ENCODE peak calls at places on chromosomes 13 and 19, in nine cellular contexts. One of them, this sample, is unnamed.
A peak's percentile ranks its signal among the peaks of the same experiment; 100 is the strongest.

GRCh38 chr13:35025314-35025713 is 83.2 kb downstream of the NBEA start:
- DNase-seq in RPMI8226: no peak
- DNase-seq in Caco-2: no peak
- DNase-seq in fibroblast of pulmonary artery: no peak
- DNase-seq in colonic mucosa: no peak
- DNase-seq in head of caudate nucleus: no peak
- DNase-seq in NCI-H2081: no peak
- DNase-seq in stimulated activated CD4-positive, alpha-beta T cell treated with anti-CD3 and anti-CD28 coated beads, Interleukin-4, amount 100 ng/mL, for 24 hours: no peak
- DNase-seq in fibroblast of lung: no peak
- DNase-seq in this sample: no peak

GRCh38 chr13:80737513-80737912 is 396.6 kb upstream of the SPRY2 start:
- DNase-seq in Caco-2: no peak
- DNase-seq in RPMI8226: no peak
- DNase-seq in fibroblast of lung: peak; percentile 17
- DNase-seq in fibroblast of pulmonary artery: no peak
- DNase-seq in stimulated activated CD4-positive, alpha-beta T cell treated with anti-CD3 and anti-CD28 coated beads, Interleukin-4, amount 100 ng/mL, for 24 hours: no peak
- DNase-seq in NCI-H2081: no peak
- DNase-seq in colonic mucosa: no peak
- DNase-seq in head of caudate nucleus: no peak
- DNase-seq in this sample: no peak

GRCh38 chr19:6276447-6276846 is 3.3 kb downstream of the MLLT1 start:
- DNase-seq in head of caudate nucleus: no peak
- DNase-seq in fibroblast of pulmonary artery: peak; percentile 77
- DNase-seq in RPMI8226: no peak
- DNase-seq in NCI-H2081: no peak
- DNase-seq in Caco-2: no peak
- DNase-seq in stimulated activated CD4-positive, alpha-beta T cell treated with anti-CD3 and anti-CD28 coated beads, Interleukin-4, amount 100 ng/mL, for 24 hours: no peak
- DNase-seq in fibroblast of lung: peak; percentile 87
- DNase-seq in colonic mucosa: peak; percentile 53
- DNase-seq in this sample: peak; percentile 57

GRCh38 chr19:3224346-3225325 is at the start of gene CELF5:
- DNase-seq in head of caudate nucleus: peak; percentile 67
- DNase-seq in Caco-2: no peak
- DNase-seq in fibroblast of lung: peak; percentile 10
- DNase-seq in fibroblast of pulmonary artery: peak; percentile 11
- DNase-seq in RPMI8226: peak; percentile 73
- DNase-seq in NCI-H2081: peak; percentile 41
- DNase-seq in colonic mucosa: peak; percentile 40
- DNase-seq in stimulated activated CD4-positive, alpha-beta T cell treated with anti-CD3 and anti-CD28 coated beads, Interleukin-4, amount 100 ng/mL, for 24 hours: peak; percentile 46
- DNase-seq in this sample: peak; percentile 44

GRCh38 chr13:48004201-48004600 is 3.1 kb upstream of the SUCLA2 start:
- DNase-seq in head of caudate nucleus: no peak
- DNase-seq in stimulated activated CD4-positive, alpha-beta T cell treated with anti-CD3 and anti-CD28 coated beads, Interleukin-4, amount 100 ng/mL, for 24 hours: no peak
- DNase-seq in fibroblast of pulmonary artery: no peak
- DNase-seq in Caco-2: no peak
- DNase-seq in RPMI8226: no peak
- DNase-seq in colonic mucosa: no peak
- DNase-seq in NCI-H2081: no peak
- DNase-seq in fibroblast of lung: no peak
- DNase-seq in this sample: peak; percentile 80

GRCh38 chr13:113116871-113117271 is 5.7 kb upstream of the F10 start:
- DNase-seq in fibroblast of lung: no peak
- DNase-seq in fibroblast of pulmonary artery: no peak
- DNase-seq in head of caudate nucleus: no peak
- DNase-seq in stimulated activated CD4-positive, alpha-beta T cell treated with anti-CD3 and anti-CD28 coated beads, Interleukin-4, amount 100 ng/mL, for 24 hours: no peak
- DNase-seq in RPMI8226: no peak
- DNase-seq in Caco-2: no peak
- DNase-seq in colonic mucosa: no peak
- DNase-seq in NCI-H2081: no peak
- DNase-seq in this sample: no peak

GRCh38 chr13:99709134-99709533 is 207.9 kb downstream of the TM9SF2 start:
- DNase-seq in colonic mucosa: no peak
- DNase-seq in stimulated activated CD4-positive, alpha-beta T cell treated with anti-CD3 and anti-CD28 coated beads, Interleukin-4, amount 100 ng/mL, for 24 hours: no peak
- DNase-seq in head of caudate nucleus: no peak
- DNase-seq in Caco-2: no peak
- DNase-seq in fibroblast of lung: no peak
- DNase-seq in NCI-H2081: no peak
- DNase-seq in fibroblast of pulmonary artery: no peak
- DNase-seq in RPMI8226: peak; percentile 30
- DNase-seq in this sample: no peak

GRCh38 chr19:17716309-17716929 is 2.9 kb upstream of the MAP1S start:
- DNase-seq in colonic mucosa: no peak
- DNase-seq in stimulated activated CD4-positive, alpha-beta T cell treated with anti-CD3 and anti-CD28 coated beads, Interleukin-4, amount 100 ng/mL, for 24 hours: no peak
- DNase-seq in fibroblast of lung: no peak
- DNase-seq in Caco-2: no peak
- DNase-seq in NCI-H2081: no peak
- DNase-seq in head of caudate nucleus: no peak
- DNase-seq in fibroblast of pulmonary artery: no peak
- DNase-seq in RPMI8226: no peak
- DNase-seq in this sample: peak; percentile 26

GRCh38 chr19:48239582-48240141 is 16.1 kb downstream of the CARD8 start:
- DNase-seq in head of caudate nucleus: no peak
- DNase-seq in RPMI8226: no peak
- DNase-seq in stimulated activated CD4-positive, alpha-beta T cell treated with anti-CD3 and anti-CD28 coated beads, Interleukin-4, amount 100 ng/mL, for 24 hours: no peak
- DNase-seq in colonic mucosa: no peak
- DNase-seq in Caco-2: no peak
- DNase-seq in fibroblast of pulmonary artery: no peak
- DNase-seq in NCI-H2081: no peak
- DNase-seq in fibroblast of lung: no peak
- DNase-seq in this sample: no peak

GRCh38 chr19:12954150-12954962 is 2.7 kb downstream of the GADD45GIP1 start:
- DNase-seq in Caco-2: no peak
- DNase-seq in fibroblast of pulmonary artery: no peak
- DNase-seq in head of caudate nucleus: no peak
- DNase-seq in NCI-H2081: peak; percentile 26
- DNase-seq in colonic mucosa: peak; percentile 36
- DNase-seq in stimulated activated CD4-positive, alpha-beta T cell treated with anti-CD3 and anti-CD28 coated beads, Interleukin-4, amount 100 ng/mL, for 24 hours: no peak
- DNase-seq in RPMI8226: peak; percentile 44
- DNase-seq in fibroblast of lung: no peak
- DNase-seq in this sample: no peak

GRCh38 chr13:99471231-99472202 is 29.8 kb upstream of the TM9SF2 start:
- DNase-seq in fibroblast of lung: peak; percentile 27
- DNase-seq in stimulated activated CD4-positive, alpha-beta T cell treated with anti-CD3 and anti-CD28 coated beads, Interleukin-4, amount 100 ng/mL, for 24 hours: no peak
- DNase-seq in Caco-2: no peak
- DNase-seq in NCI-H2081: no peak
- DNase-seq in RPMI8226: no peak
- DNase-seq in head of caudate nucleus: no peak
- DNase-seq in fibroblast of pulmonary artery: peak; percentile 54
- DNase-seq in colonic mucosa: no peak
- DNase-seq in this sample: no peak

GRCh38 chr19:34228347-34228746 is 26.0 kb upstream of the GARRE1 start:
- DNase-seq in head of caudate nucleus: no peak
- DNase-seq in stimulated activated CD4-positive, alpha-beta T cell treated with anti-CD3 and anti-CD28 coated beads, Interleukin-4, amount 100 ng/mL, for 24 hours: no peak
- DNase-seq in RPMI8226: no peak
- DNase-seq in fibroblast of lung: no peak
- DNase-seq in NCI-H2081: no peak
- DNase-seq in fibroblast of pulmonary artery: no peak
- DNase-seq in colonic mucosa: no peak
- DNase-seq in Caco-2: no peak
- DNase-seq in this sample: no peak

GRCh38 chr13:30400376-30400775 is 21.9 kb upstream of the UBE2L5 start:
- DNase-seq in fibroblast of pulmonary artery: no peak
- DNase-seq in fibroblast of lung: no peak
- DNase-seq in Caco-2: no peak
- DNase-seq in RPMI8226: no peak
- DNase-seq in stimulated activated CD4-positive, alpha-beta T cell treated with anti-CD3 and anti-CD28 coated beads, Interleukin-4, amount 100 ng/mL, for 24 hours: no peak
- DNase-seq in colonic mucosa: no peak
- DNase-seq in head of caudate nucleus: no peak
- DNase-seq in NCI-H2081: no peak
- DNase-seq in this sample: no peak

GRCh38 chr19:46670874-46671273 is 9.9 kb upstream of the DACT3 start:
- DNase-seq in fibroblast of pulmonary artery: peak; percentile 11
- DNase-seq in RPMI8226: no peak
- DNase-seq in fibroblast of lung: no peak
- DNase-seq in colonic mucosa: no peak
- DNase-seq in head of caudate nucleus: no peak
- DNase-seq in Caco-2: no peak
- DNase-seq in NCI-H2081: no peak
- DNase-seq in stimulated activated CD4-positive, alpha-beta T cell treated with anti-CD3 and anti-CD28 coated beads, Interleukin-4, amount 100 ng/mL, for 24 hours: no peak
- DNase-seq in this sample: no peak

GRCh38 chr13:30997697-30998547 is 65.5 kb downstream of the TEX26 start:
- DNase-seq in Caco-2: no peak
- DNase-seq in fibroblast of lung: no peak
- DNase-seq in colonic mucosa: no peak
- DNase-seq in head of caudate nucleus: no peak
- DNase-seq in stimulated activated CD4-positive, alpha-beta T cell treated with anti-CD3 and anti-CD28 coated beads, Interleukin-4, amount 100 ng/mL, for 24 hours: no peak
- DNase-seq in fibroblast of pulmonary artery: no peak
- DNase-seq in RPMI8226: peak; percentile 3
- DNase-seq in NCI-H2081: no peak
- DNase-seq in this sample: no peak

GRCh38 chr13:110644892-110645521 is 29.7 kb downstream of the NAXD start:
- DNase-seq in NCI-H2081: no peak
- DNase-seq in fibroblast of lung: peak; percentile 64
- DNase-seq in fibroblast of pulmonary artery: peak; percentile 61
- DNase-seq in colonic mucosa: peak; percentile 41
- DNase-seq in Caco-2: no peak
- DNase-seq in stimulated activated CD4-positive, alpha-beta T cell treated with anti-CD3 and anti-CD28 coated beads, Interleukin-4, amount 100 ng/mL, for 24 hours: peak; percentile 39
- DNase-seq in head of caudate nucleus: peak; percentile 75
- DNase-seq in RPMI8226: peak; percentile 11
- DNase-seq in this sample: peak; percentile 92

GRCh38 chr13:109816112-109816978 is 30.0 kb upstream of the IRS2 start:
- DNase-seq in RPMI8226: no peak
- DNase-seq in NCI-H2081: no peak
- DNase-seq in Caco-2: no peak
- DNase-seq in fibroblast of pulmonary artery: no peak
- DNase-seq in stimulated activated CD4-positive, alpha-beta T cell treated with anti-CD3 and anti-CD28 coated beads, Interleukin-4, amount 100 ng/mL, for 24 hours: no peak
- DNase-seq in fibroblast of lung: no peak
- DNase-seq in colonic mucosa: no peak
- DNase-seq in head of caudate nucleus: no peak
- DNase-seq in this sample: no peak

GRCh38 chr19:41308450-41309224 is 1.3 kb upstream of the CCDC97 start:
- DNase-seq in head of caudate nucleus: peak; percentile 86
- DNase-seq in fibroblast of pulmonary artery: peak; percentile 92
- DNase-seq in NCI-H2081: peak; percentile 84
- DNase-seq in colonic mucosa: peak; percentile 98
- DNase-seq in Caco-2: peak; percentile 88
- DNase-seq in RPMI8226: peak; percentile 76
- DNase-seq in stimulated activated CD4-positive, alpha-beta T cell treated with anti-CD3 and anti-CD28 coated beads, Interleukin-4, amount 100 ng/mL, for 24 hours: peak; percentile 96
- DNase-seq in fibroblast of lung: peak; percentile 90
- DNase-seq in this sample: peak; percentile 96

GRCh38 chr13:66624302-66624701 is 605.8 kb downstream of the PCDH9 start:
- DNase-seq in Caco-2: no peak
- DNase-seq in head of caudate nucleus: no peak
- DNase-seq in fibroblast of pulmonary artery: no peak
- DNase-seq in RPMI8226: no peak
- DNase-seq in stimulated activated CD4-positive, alpha-beta T cell treated with anti-CD3 and anti-CD28 coated beads, Interleukin-4, amount 100 ng/mL, for 24 hours: no peak
- DNase-seq in fibroblast of lung: no peak
- DNase-seq in NCI-H2081: no peak
- DNase-seq in colonic mucosa: no peak
- DNase-seq in this sample: no peak

GRCh38 chr13:111474136-111475002 is 153.9 kb downstream of the TEX29 start:
- DNase-seq in RPMI8226: peak; percentile 23
- DNase-seq in NCI-H2081: peak; percentile 61
- DNase-seq in fibroblast of lung: peak; percentile 57
- DNase-seq in head of caudate nucleus: no peak
- DNase-seq in stimulated activated CD4-positive, alpha-beta T cell treated with anti-CD3 and anti-CD28 coated beads, Interleukin-4, amount 100 ng/mL, for 24 hours: no peak
- DNase-seq in colonic mucosa: no peak
- DNase-seq in fibroblast of pulmonary artery: peak; percentile 55
- DNase-seq in Caco-2: no peak
- DNase-seq in this sample: peak; percentile 65

GRCh38 chr13:106376411-106377112 is 158.9 kb downstream of the EFNB2 start:
- DNase-seq in head of caudate nucleus: peak; percentile 60
- DNase-seq in fibroblast of pulmonary artery: peak; percentile 92
- DNase-seq in Caco-2: no peak
- DNase-seq in NCI-H2081: no peak
- DNase-seq in stimulated activated CD4-positive, alpha-beta T cell treated with anti-CD3 and anti-CD28 coated beads, Interleukin-4, amount 100 ng/mL, for 24 hours: no peak
- DNase-seq in RPMI8226: peak; percentile 15
- DNase-seq in fibroblast of lung: peak; percentile 92
- DNase-seq in colonic mucosa: no peak
- DNase-seq in this sample: peak; percentile 33

GRCh38 chr13:110183925-110184324 is 123.0 kb downstream of the COL4A1 start:
- DNase-seq in stimulated activated CD4-positive, alpha-beta T cell treated with anti-CD3 and anti-CD28 coated beads, Interleukin-4, amount 100 ng/mL, for 24 hours: no peak
- DNase-seq in Caco-2: no peak
- DNase-seq in fibroblast of pulmonary artery: no peak
- DNase-seq in RPMI8226: no peak
- DNase-seq in fibroblast of lung: no peak
- DNase-seq in head of caudate nucleus: no peak
- DNase-seq in NCI-H2081: no peak
- DNase-seq in colonic mucosa: no peak
- DNase-seq in this sample: peak; percentile 55

GRCh38 chr19:46945668-46946067 is 74.0 kb upstream of the NPAS1 start:
- DNase-seq in NCI-H2081: no peak
- DNase-seq in Caco-2: no peak
- DNase-seq in stimulated activated CD4-positive, alpha-beta T cell treated with anti-CD3 and anti-CD28 coated beads, Interleukin-4, amount 100 ng/mL, for 24 hours: no peak
- DNase-seq in fibroblast of pulmonary artery: peak; percentile 42
- DNase-seq in fibroblast of lung: peak; percentile 28
- DNase-seq in colonic mucosa: no peak
- DNase-seq in RPMI8226: no peak
- DNase-seq in head of caudate nucleus: no peak
- DNase-seq in this sample: no peak

GRCh38 chr13:113915786-113916329 is 52.0 kb upstream of the GAS6 start:
- DNase-seq in fibroblast of lung: no peak
- DNase-seq in RPMI8226: no peak
- DNase-seq in NCI-H2081: no peak
- DNase-seq in colonic mucosa: peak; percentile 13
- DNase-seq in fibroblast of pulmonary artery: no peak
- DNase-seq in Caco-2: no peak
- DNase-seq in head of caudate nucleus: no peak
- DNase-seq in stimulated activated CD4-positive, alpha-beta T cell treated with anti-CD3 and anti-CD28 coated beads, Interleukin-4, amount 100 ng/mL, for 24 hours: no peak
- DNase-seq in this sample: no peak

GRCh38 chr13:66845393-66845792 is 384.7 kb downstream of the PCDH9 start:
- DNase-seq in NCI-H2081: no peak
- DNase-seq in Caco-2: no peak
- DNase-seq in stimulated activated CD4-positive, alpha-beta T cell treated with anti-CD3 and anti-CD28 coated beads, Interleukin-4, amount 100 ng/mL, for 24 hours: no peak
- DNase-seq in fibroblast of pulmonary artery: no peak
- DNase-seq in fibroblast of lung: no peak
- DNase-seq in head of caudate nucleus: no peak
- DNase-seq in colonic mucosa: no peak
- DNase-seq in RPMI8226: no peak
- DNase-seq in this sample: no peak

GRCh38 chr13:34678154-34678553 is 263.9 kb upstream of the NBEA start:
- DNase-seq in Caco-2: no peak
- DNase-seq in colonic mucosa: no peak
- DNase-seq in fibroblast of pulmonary artery: peak; percentile 76
- DNase-seq in stimulated activated CD4-positive, alpha-beta T cell treated with anti-CD3 and anti-CD28 coated beads, Interleukin-4, amount 100 ng/mL, for 24 hours: no peak
- DNase-seq in NCI-H2081: no peak
- DNase-seq in RPMI8226: no peak
- DNase-seq in fibroblast of lung: peak; percentile 13
- DNase-seq in head of caudate nucleus: no peak
- DNase-seq in this sample: no peak

GRCh38 chr13:82654851-82655517 is 1227.3 kb downstream of the SLITRK1 start:
- DNase-seq in colonic mucosa: peak; percentile 25
- DNase-seq in fibroblast of lung: peak; percentile 96
- DNase-seq in RPMI8226: no peak
- DNase-seq in stimulated activated CD4-positive, alpha-beta T cell treated with anti-CD3 and anti-CD28 coated beads, Interleukin-4, amount 100 ng/mL, for 24 hours: no peak
- DNase-seq in Caco-2: no peak
- DNase-seq in fibroblast of pulmonary artery: peak; percentile 91
- DNase-seq in head of caudate nucleus: no peak
- DNase-seq in NCI-H2081: no peak
- DNase-seq in this sample: no peak

GRCh38 chr19:44374789-44375188 is 18.3 kb upstream of the ZNF112 start:
- DNase-seq in head of caudate nucleus: no peak
- DNase-seq in fibroblast of pulmonary artery: no peak
- DNase-seq in Caco-2: no peak
- DNase-seq in stimulated activated CD4-positive, alpha-beta T cell treated with anti-CD3 and anti-CD28 coated beads, Interleukin-4, amount 100 ng/mL, for 24 hours: no peak
- DNase-seq in fibroblast of lung: no peak
- DNase-seq in RPMI8226: no peak
- DNase-seq in colonic mucosa: no peak
- DNase-seq in NCI-H2081: no peak
- DNase-seq in this sample: no peak